ENCODE peak calls at places on chromosome 9, in nine cellular contexts. I is HFFc6, N is NCI-H2029 treated with DMSO at 0.1 percent for 48 hours, M is GM13976, Z is AG04450, L is H54, A is aorta, R is GDM1, P is right atrium auricular region. E is an unnamed sample.

GRCh38 chr9:15086096-15087030 is 176.1 kb upstream of the FREM1 start:
- DNase-seq in N (no peak), M (no peak), R (no peak), A (no peak), P (no peak), L (no peak), I (no peak), Z (no peak), E (no peak)

GRCh38 chr9:98807811-98808195 is 333 bp downstream of the GALNT12 start:
- DNase-seq in N (no peak), Z (no peak), A (no peak), I (no peak), M (peak; percentile 55), P (no peak), R (no peak), L (no peak), E (no peak)

GRCh38 chr9:121242219-121242954 is 25.6 kb upstream of the GSN start:
- DNase-seq in A (no peak), N (no peak), Z (no peak), P (no peak), R (no peak), M (no peak), L (no peak), I (peak; percentile 64), E (no peak)

GRCh38 chr9:133937120-133937519 is 55.0 kb downstream of the VAV2 start:
- DNase-seq in A (no peak), I (no peak), M (no peak), R (no peak), P (no peak), L (no peak), N (no peak), Z (no peak), E (no peak)

GRCh38 chr9:131270171-131271015 is 5.9 kb downstream of the FAM78A start:
- DNase-seq in A (peak; percentile 85), L (no peak), P (peak; percentile 88), I (no peak), R (peak; percentile 83), M (peak; percentile 79), Z (no peak), N (no peak), E (no peak)

GRCh38 chr9:87564111-87564510 is 66.4 kb downstream of the DAPK1 start:
- DNase-seq in Z (no peak), I (no peak), M (peak; percentile 55), P (no peak), N (no peak), L (no peak), A (no peak), R (no peak), E (no peak)

GRCh38 chr9:72623156-72623555 is 101.7 kb downstream of the TMC1 start:
- DNase-seq in R (no peak), N (no peak), M (no peak), P (no peak), I (no peak), Z (no peak), L (no peak), A (no peak), E (peak; percentile 54)

GRCh38 chr9:134336174-134336705 is 10.0 kb downstream of the RXRA start:
- DNase-seq in M (no peak), P (no peak), A (no peak), Z (no peak), L (no peak), N (no peak), I (no peak), R (no peak), E (no peak)

GRCh38 chr9:18255158-18255629 is 218.8 kb upstream of the ADAMTSL1 start:
- DNase-seq in Z (peak; percentile 73), I (peak; percentile 72), P (peak; percentile 82), L (peak; percentile 23), R (peak; percentile 24), N (peak; percentile 54), M (peak; percentile 67), A (peak; percentile 83), E (peak; percentile 23)

GRCh38 chr9:95572370-95573151 is 55.8 kb upstream of the PTCH1 start:
- DNase-seq in Z (no peak), R (no peak), A (no peak), P (no peak), I (peak; percentile 4), L (no peak), N (no peak), M (no peak), E (no peak)

GRCh38 chr9:36764364-36765076 is 191.8 kb downstream of the MELK start:
- DNase-seq in Z (no peak), M (no peak), R (no peak), P (no peak), N (peak; percentile 83), A (no peak), I (no peak), L (no peak), E (no peak)

GRCh38 chr9:118330191-118330986 is 626.2 kb downstream of the TLR4 start:
- DNase-seq in I (no peak), Z (no peak), M (no peak), L (no peak), P (no peak), N (no peak), R (no peak), A (no peak), E (no peak)

GRCh38 chr9:105309531-105309931 is 65.1 kb downstream of the SLC44A1 start:
- DNase-seq in L (no peak), A (no peak), P (no peak), M (no peak), N (no peak), Z (no peak), I (no peak), R (no peak), E (no peak)

GRCh38 chr9:89249001-89249400 is 62.0 kb upstream of the CKS2 start:
- DNase-seq in Z (no peak), R (no peak), P (no peak), M (no peak), A (no peak), I (no peak), L (no peak), N (no peak), E (peak; percentile 30)

GRCh38 chr9:122143296-122143695 is 16.3 kb downstream of the NDUFA8 start:
- DNase-seq in N (no peak), R (no peak), Z (no peak), M (no peak), P (no peak), L (no peak), I (no peak), A (no peak), E (no peak)

GRCh38 chr9:135512904-135513303 is 8.3 kb upstream of the LCN1 start:
- DNase-seq in M (no peak), I (no peak), N (no peak), L (no peak), A (no peak), P (no peak), R (no peak), Z (no peak), E (no peak)

GRCh38 chr9:89138463-89139390 is 39.9 kb downstream of the SHC3 start:
- DNase-seq in I (peak; percentile 53), M (no peak), N (no peak), P (no peak), A (no peak), Z (no peak), L (no peak), R (no peak), E (peak; percentile 87)

GRCh38 chr9:38680827-38681226 is 39.1 kb downstream of the FAM240B start:
- DNase-seq in R (no peak), P (no peak), I (no peak), L (no peak), M (no peak), Z (no peak), N (no peak), A (no peak), E (no peak)

GRCh38 chr9:13324988-13325387 is 45.5 kb upstream of the MPDZ start:
- DNase-seq in I (no peak), A (no peak), Z (no peak), M (no peak), P (no peak), R (no peak), L (no peak), N (no peak), E (peak; percentile 7)

GRCh38 chr9:3732077-3733038 is 206.6 kb upstream of the RFX3 start:
- DNase-seq in M (peak; percentile 72), R (peak; percentile 56), I (peak; percentile 90), A (no peak), L (peak; percentile 57), Z (peak; percentile 76), N (peak; percentile 13), P (peak; percentile 63), E (peak; percentile 73)

GRCh38 chr9:114697951-114698351 is 16.0 kb upstream of the TEX48 start:
- DNase-seq in Z (no peak), R (no peak), A (no peak), M (peak; percentile 48), P (no peak), L (no peak), I (no peak), N (no peak), E (no peak)

GRCh38 chr9:128895556-128895955 is 13.6 kb downstream of the LRRC8A start:
- DNase-seq in A (no peak), P (no peak), Z (no peak), R (no peak), I (no peak), M (no peak), N (no peak), L (no peak), E (no peak)

GRCh38 chr9:70954607-70955143 is 166.7 kb downstream of the TRPM3 start:
- DNase-seq in A (no peak), I (no peak), R (no peak), N (no peak), Z (no peak), M (no peak), P (no peak), L (no peak), E (no peak)

GRCh38 chr9:122218885-122219855 is 9.6 kb downstream of the LHX6 start:
- DNase-seq in N (no peak), I (no peak), M (peak; percentile 58), Z (no peak), R (peak; percentile 39), L (no peak), P (no peak), A (no peak), E (no peak)

GRCh38 chr9:133786936-133787748 is 49.0 kb upstream of the SARDH start:
- DNase-seq in R (no peak), I (no peak), M (no peak), A (no peak), L (no peak), Z (no peak), N (no peak), P (no peak), E (no peak)

GRCh38 chr9:12775373-12775962 is 648 bp downstream of the LURAP1L start:
- DNase-seq in R (no peak), L (no peak), A (peak; percentile 46), I (no peak), M (peak; percentile 8), Z (no peak), N (no peak), P (no peak), E (no peak)

GRCh38 chr9:13378171-13378570 is 98.7 kb upstream of the MPDZ start:
- DNase-seq in Z (no peak), L (no peak), I (no peak), N (no peak), P (no peak), A (no peak), R (no peak), M (no peak), E (no peak)

GRCh38 chr9:4287886-4288588 is 11.8 kb downstream of the GLIS3 start:
- DNase-seq in P (no peak), N (no peak), L (no peak), I (no peak), R (no peak), A (no peak), Z (no peak), M (no peak), E (no peak)

GRCh38 chr9:138082918-138083636 is 205.5 kb downstream of the CACNA1B start:
- DNase-seq in R (no peak), L (no peak), A (no peak), Z (no peak), N (no peak), P (peak; percentile 21), M (peak; percentile 3), I (no peak), E (no peak)

GRCh38 chr9:69877852-69878507 is 57.4 kb downstream of the CFAP95 start:
- DNase-seq in N (peak; percentile 44), A (no peak), L (no peak), R (peak; percentile 20), Z (no peak), M (peak; percentile 22), P (no peak), I (peak; percentile 53), E (peak; percentile 44)

GRCh38 chr9:128902351-128903078 is 18.3 kb upstream of the PHYHD1 start:
- DNase-seq in A (peak; percentile 83), P (no peak), R (peak; percentile 38), Z (no peak), M (peak; percentile 88), N (no peak), I (no peak), L (no peak), E (peak; percentile 91)

E was measured in foreskin keratinocyte.